ENCODE peak calls at places on chromosomes 7 and 10, in nine cellular contexts. F, E, Y, W, O, B, S, Z and J are unnamed samples.

GRCh38 chr10:43110318-43111071 is 27.8 kb upstream of the CSGALNACT2 start:
- DNase-seq in F (peak; percentile 32), E (no peak), Y (no peak), W (no peak), O (peak; percentile 84), B (no peak), S (no peak), Z (no peak), J (peak; percentile 47)

GRCh38 chr7:105577251-105577650 is 4.0 kb downstream of the EFCAB10 start:
- DNase-seq in F (no peak), E (no peak), Y (no peak), W (no peak), O (no peak), B (no peak), S (no peak), Z (no peak), J (no peak)

GRCh38 chr7:83210459-83210858 is 47.8 kb upstream of the PCLO start:
- DNase-seq in F (no peak), E (no peak), Y (no peak), W (no peak), O (no peak), B (no peak), S (no peak), Z (no peak), J (no peak)

GRCh38 chr7:156558198-156558597 is 82.4 kb upstream of the RNF32 start:
- DNase-seq in F (peak; percentile 27), E (no peak), Y (no peak), W (no peak), O (no peak), B (no peak), S (no peak), Z (no peak), J (no peak)

GRCh38 chr10:82463614-82464013 is 588.6 kb downstream of the NRG3 start:
- DNase-seq in F (no peak), E (no peak), Y (no peak), W (no peak), O (no peak), B (no peak), S (no peak), Z (no peak), J (no peak)

GRCh38 chr10:5501976-5502902 is 2.9 kb upstream of the CALML5 start:
- DNase-seq in F (no peak), E (no peak), Y (no peak), W (no peak), O (peak; percentile 63), B (no peak), S (no peak), Z (peak; percentile 41), J (no peak)

GRCh38 chr7:115914951-115915350 is 115.6 kb downstream of the TFEC start:
- DNase-seq in F (no peak), E (no peak), Y (no peak), W (no peak), O (no peak), B (no peak), S (no peak), Z (no peak), J (no peak)

GRCh38 chr10:61586829-61587228 is 75.9 kb upstream of the CABCOCO1 start:
- DNase-seq in F (no peak), E (no peak), Y (no peak), W (no peak), O (no peak), B (no peak), S (no peak), Z (no peak), J (no peak)